ENCODE peak calls at places on chromosomes 11 and 22, in five cellular contexts. S, N, Z, A and H are unnamed samples.

GRCh38 chr11:113090716-113091577 is 129.7 kb downstream of the NCAM1 start:
- DNase-seq in S (no peak), N (no peak), Z (no peak), A (no peak), H (peak)

GRCh38 chr11:67354314-67355022 is 1.1 kb upstream of the POLD4 start:
- DNase-seq in S (peak), N (peak), Z (no peak), A (no peak), H (no peak)

GRCh38 chr22:47369431-47370015 is 607.1 kb downstream of the TBC1D22A start:
- DNase-seq in S (no peak), N (no peak), Z (no peak), A (no peak), H (no peak)

GRCh38 chr22:44746061-44746789 is 6.2 kb upstream of the ARHGAP8 start:
- DNase-seq in S (no peak), N (no peak), Z (no peak), A (no peak), H (no peak)

GRCh38 chr22:27113211-27114030 is 456.0 kb downstream of the MIAT start:
- DNase-seq in S (no peak), N (peak), Z (no peak), A (no peak), H (no peak)

GRCh38 chr11:32088117-32088941 is 2.5 kb upstream of the RCN1 start:
- DNase-seq in S (no peak), N (peak), Z (peak), A (peak), H (no peak)

GRCh38 chr11:2425506-2425905 is 18.8 kb downstream of the TRPM5 start:
- DNase-seq in S (no peak), N (no peak), Z (no peak), A (no peak), H (no peak)

GRCh38 chr11:78268516-78269410 is 80.0 kb downstream of the USP35 start:
- DNase-seq in S (no peak), N (no peak), Z (no peak), A (no peak), H (no peak)

GRCh38 chr11:1899100-1899499 is 7.4 kb upstream of the PRR33 start:
- DNase-seq in S (no peak), N (no peak), Z (no peak), A (no peak), H (no peak)

GRCh38 chr11:27735281-27735680 is 35.0 kb upstream of the BDNF start:
- DNase-seq in S (no peak), N (no peak), Z (no peak), A (no peak), H (no peak)